ENCODE peak calls at places on chromosomes 4 and X, in five cellular contexts. One of them, this sample, is unnamed.

GRCh38 chrX:20954014-20954413 is 420.2 kb upstream of the CNKSR2 start:
- DNase-seq in colonic mucosa: no peak
- DNase-seq in breast epithelium: no peak
- DNase-seq in DMS153: no peak
- DNase-seq in head of caudate nucleus: no peak
- DNase-seq in this sample: no peak

GRCh38 chrX:1466971-1467561 is 14.4 kb upstream of the ASMTL start:
- DNase-seq in head of caudate nucleus: no peak
- DNase-seq in colonic mucosa: peak
- DNase-seq in breast epithelium: no peak
- DNase-seq in DMS153: no peak
- DNase-seq in this sample: no peak

GRCh38 chrX:21374163-21374993 is at the start of gene CNKSR2:
- DNase-seq in colonic mucosa: no peak
- DNase-seq in breast epithelium: peak
- DNase-seq in head of caudate nucleus: peak
- DNase-seq in DMS153: peak
- DNase-seq in this sample: no peak

GRCh38 chrX:152635941-152636340 is 1.8 kb upstream of the GABRQ start:
- DNase-seq in breast epithelium: no peak
- DNase-seq in DMS153: peak
- DNase-seq in colonic mucosa: peak
- DNase-seq in head of caudate nucleus: peak
- DNase-seq in this sample: peak

GRCh38 chr4:108493596-108493931 is 126.8 kb upstream of the RPL34 start:
- DNase-seq in head of caudate nucleus: no peak
- DNase-seq in DMS153: no peak
- DNase-seq in breast epithelium: no peak
- DNase-seq in colonic mucosa: no peak
- DNase-seq in this sample: no peak

GRCh38 chr4:15901996-15902395 is 36.5 kb downstream of the FGFBP1 start:
- DNase-seq in head of caudate nucleus: no peak
- DNase-seq in breast epithelium: no peak
- DNase-seq in colonic mucosa: no peak
- DNase-seq in DMS153: no peak
- DNase-seq in this sample: no peak

GRCh38 chr4:84887824-84888223 is 78.7 kb downstream of the WDFY3 start:
- DNase-seq in head of caudate nucleus: no peak
- DNase-seq in DMS153: no peak
- DNase-seq in breast epithelium: no peak
- DNase-seq in colonic mucosa: no peak
- DNase-seq in this sample: no peak

GRCh38 chr4:3461515-3462291 is 1.4 kb upstream of the DOK7 start:
- DNase-seq in head of caudate nucleus: no peak
- DNase-seq in DMS153: peak
- DNase-seq in breast epithelium: peak
- DNase-seq in colonic mucosa: peak
- DNase-seq in this sample: no peak

GRCh38 chrX:40098264-40099045 is 697 bp upstream of the BCOR start:
- DNase-seq in colonic mucosa: peak
- DNase-seq in head of caudate nucleus: peak
- DNase-seq in breast epithelium: no peak
- DNase-seq in DMS153: no peak
- DNase-seq in this sample: peak

GRCh38 chr4:107736924-107737448 is 17.0 kb upstream of the PAPSS1 start:
- DNase-seq in head of caudate nucleus: peak
- DNase-seq in breast epithelium: no peak
- DNase-seq in DMS153: no peak
- DNase-seq in colonic mucosa: peak
- DNase-seq in this sample: peak

GRCh38 chr4:88866862-88867550 is 169.4 kb upstream of the NAP1L5 start:
- DNase-seq in colonic mucosa: no peak
- DNase-seq in DMS153: peak
- DNase-seq in head of caudate nucleus: no peak
- DNase-seq in breast epithelium: no peak
- DNase-seq in this sample: no peak

GRCh38 chrX:130184857-130185256 is 13.1 kb downstream of the RAB33A start:
- DNase-seq in colonic mucosa: no peak
- DNase-seq in DMS153: no peak
- DNase-seq in breast epithelium: no peak
- DNase-seq in head of caudate nucleus: no peak
- DNase-seq in this sample: no peak

GRCh38 chr4:38591617-38592337 is 72.2 kb upstream of the KLF3 start:
- DNase-seq in breast epithelium: no peak
- DNase-seq in colonic mucosa: no peak
- DNase-seq in DMS153: no peak
- DNase-seq in head of caudate nucleus: peak
- DNase-seq in this sample: no peak

GRCh38 chr4:176601156-176601555 is 191.6 kb downstream of the VEGFC start:
- DNase-seq in DMS153: no peak
- DNase-seq in colonic mucosa: no peak
- DNase-seq in head of caudate nucleus: no peak
- DNase-seq in breast epithelium: no peak
- DNase-seq in this sample: no peak

GRCh38 chr4:150648123-150648522 is 66.2 kb downstream of the MAB21L2 start:
- DNase-seq in DMS153: no peak
- DNase-seq in breast epithelium: no peak
- DNase-seq in head of caudate nucleus: no peak
- DNase-seq in colonic mucosa: no peak
- DNase-seq in this sample: no peak

GRCh38 chr4:54094449-54094848 is 5.5 kb upstream of the GSX2 start:
- DNase-seq in breast epithelium: no peak
- DNase-seq in head of caudate nucleus: no peak
- DNase-seq in DMS153: no peak
- DNase-seq in colonic mucosa: no peak
- DNase-seq in this sample: no peak

GRCh38 chr4:18291981-18292380 is 270.4 kb upstream of the LCORL start:
- DNase-seq in breast epithelium: no peak
- DNase-seq in head of caudate nucleus: no peak
- DNase-seq in colonic mucosa: no peak
- DNase-seq in DMS153: no peak
- DNase-seq in this sample: no peak

GRCh38 chr4:93791570-93792195 is 36.9 kb upstream of the ATOH1 start:
- DNase-seq in DMS153: peak
- DNase-seq in breast epithelium: no peak
- DNase-seq in colonic mucosa: peak
- DNase-seq in head of caudate nucleus: peak
- DNase-seq in this sample: peak

GRCh38 chr4:17561195-17561909 is 15.6 kb upstream of the LAP3 start:
- DNase-seq in head of caudate nucleus: no peak
- DNase-seq in colonic mucosa: no peak
- DNase-seq in breast epithelium: no peak
- DNase-seq in DMS153: no peak
- DNase-seq in this sample: no peak

GRCh38 chr4:141134051-141134450 is 782 bp upstream of the RNF150 start:
- DNase-seq in colonic mucosa: no peak
- DNase-seq in breast epithelium: no peak
- DNase-seq in head of caudate nucleus: no peak
- DNase-seq in DMS153: peak
- DNase-seq in this sample: no peak

GRCh38 chrX:109926118-109926517 is 76.8 kb upstream of the TMEM164 start:
- DNase-seq in DMS153: no peak
- DNase-seq in colonic mucosa: no peak
- DNase-seq in breast epithelium: no peak
- DNase-seq in head of caudate nucleus: no peak
- DNase-seq in this sample: no peak

GRCh38 chr4:137510866-137511265 is 21.4 kb downstream of the PCDH18 start:
- DNase-seq in DMS153: peak
- DNase-seq in colonic mucosa: no peak
- DNase-seq in head of caudate nucleus: no peak
- DNase-seq in breast epithelium: no peak
- DNase-seq in this sample: no peak

GRCh38 chr4:7365472-7366179 is 69.1 kb downstream of the PSAPL1 start:
- DNase-seq in breast epithelium: no peak
- DNase-seq in colonic mucosa: no peak
- DNase-seq in head of caudate nucleus: peak
- DNase-seq in DMS153: peak
- DNase-seq in this sample: peak

GRCh38 chr4:136562842-136563241 is 969.5 kb downstream of the PCDH18 start:
- DNase-seq in colonic mucosa: no peak
- DNase-seq in breast epithelium: no peak
- DNase-seq in DMS153: no peak
- DNase-seq in head of caudate nucleus: no peak
- DNase-seq in this sample: no peak

GRCh38 chrX:19785647-19786046 is 101.8 kb downstream of the SH3KBP1 start:
- DNase-seq in DMS153: no peak
- DNase-seq in head of caudate nucleus: no peak
- DNase-seq in breast epithelium: no peak
- DNase-seq in colonic mucosa: no peak
- DNase-seq in this sample: no peak

GRCh38 chr4:77336411-77337142 is 179.6 kb downstream of the CCNG2 start:
- DNase-seq in DMS153: no peak
- DNase-seq in breast epithelium: no peak
- DNase-seq in colonic mucosa: no peak
- DNase-seq in head of caudate nucleus: no peak
- DNase-seq in this sample: no peak

GRCh38 chr4:2686379-2687265 is 69.5 kb downstream of the TNIP2 start:
- DNase-seq in DMS153: no peak
- DNase-seq in breast epithelium: no peak
- DNase-seq in head of caudate nucleus: no peak
- DNase-seq in colonic mucosa: no peak
- DNase-seq in this sample: no peak

GRCh38 chr4:175253184-175253902 is 335.2 kb downstream of the ADAM29 start:
- DNase-seq in breast epithelium: no peak
- DNase-seq in DMS153: no peak
- DNase-seq in colonic mucosa: no peak
- DNase-seq in head of caudate nucleus: no peak
- DNase-seq in this sample: no peak

GRCh38 chr4:174613979-174614378 is 91.7 kb upstream of the HPGD start:
- DNase-seq in colonic mucosa: no peak
- DNase-seq in breast epithelium: no peak
- DNase-seq in head of caudate nucleus: no peak
- DNase-seq in DMS153: no peak
- DNase-seq in this sample: no peak

GRCh38 chr4:175339100-175339707 is 421.0 kb downstream of the ADAM29 start:
- DNase-seq in colonic mucosa: no peak
- DNase-seq in breast epithelium: no peak
- DNase-seq in DMS153: no peak
- DNase-seq in head of caudate nucleus: no peak
- DNase-seq in this sample: no peak

GRCh38 chrX:78104447-78105176 is 564 bp downstream of the PGK1 start:
- DNase-seq in colonic mucosa: peak
- DNase-seq in head of caudate nucleus: peak
- DNase-seq in DMS153: no peak
- DNase-seq in breast epithelium: no peak
- DNase-seq in this sample: peak

GRCh38 chrX:11138498-11139390 is 27.6 kb downstream of the HCCS start:
- DNase-seq in head of caudate nucleus: no peak
- DNase-seq in breast epithelium: no peak
- DNase-seq in DMS153: no peak
- DNase-seq in colonic mucosa: no peak
- DNase-seq in this sample: no peak

GRCh38 chrX:121635141-121635540 is 587.7 kb downstream of the GLUD2 start:
- DNase-seq in colonic mucosa: no peak
- DNase-seq in head of caudate nucleus: no peak
- DNase-seq in breast epithelium: no peak
- DNase-seq in DMS153: no peak
- DNase-seq in this sample: no peak

GRCh38 chrX:26851981-26852380 is 611.2 kb downstream of the PPP4R3C start:
- DNase-seq in colonic mucosa: no peak
- DNase-seq in breast epithelium: no peak
- DNase-seq in DMS153: no peak
- DNase-seq in head of caudate nucleus: no peak
- DNase-seq in this sample: no peak

GRCh38 chr4:178423366-178423765 is 981.1 kb upstream of the AGA start:
- DNase-seq in DMS153: no peak
- DNase-seq in head of caudate nucleus: no peak
- DNase-seq in breast epithelium: no peak
- DNase-seq in colonic mucosa: no peak
- DNase-seq in this sample: no peak

GRCh38 chr4:182928061-182928460 is 10.9 kb upstream of the DCTD start:
- DNase-seq in colonic mucosa: no peak
- DNase-seq in head of caudate nucleus: no peak
- DNase-seq in breast epithelium: no peak
- DNase-seq in DMS153: no peak
- DNase-seq in this sample: no peak

GRCh38 chr4:144782345-144782744 is 136.4 kb downstream of the HHIP start:
- DNase-seq in DMS153: no peak
- DNase-seq in colonic mucosa: no peak
- DNase-seq in breast epithelium: no peak
- DNase-seq in head of caudate nucleus: no peak
- DNase-seq in this sample: no peak

This sample was measured in midbrain.